ENCODE peak calls at places on chromosomes 16 and 17, in four cellular contexts. One of them, this sample, is unnamed. For H3K4me1, the result is how much of the 10 kb centered on the place peaks cover.

GRCh38 chr16:74695450-74696422 is 4.9 kb downstream of the MLKL start:
- DNase-seq in ovary: peak
- DNase-seq in CD4-positive, alpha-beta memory T cell: peak
- DNase-seq in transverse colon: peak
- DNase-seq in this sample: peak

GRCh38 chr17:58564971-58565370 is 50.5 kb upstream of the MTMR4 start:
- DNase-seq in ovary: no peak
- DNase-seq in CD4-positive, alpha-beta memory T cell: no peak
- DNase-seq in transverse colon: no peak
- DNase-seq in this sample: no peak

GRCh38 chr17:73210002-73210678 is 17.3 kb downstream of the COG1 start:
- DNase-seq in ovary: no peak
- DNase-seq in CD4-positive, alpha-beta memory T cell: no peak
- DNase-seq in transverse colon: no peak
- DNase-seq in this sample: no peak

GRCh38 chr17:47604268-47604927 is 45.3 kb upstream of the KPNB1 start:
- DNase-seq in ovary: no peak
- DNase-seq in CD4-positive, alpha-beta memory T cell: no peak
- DNase-seq in transverse colon: no peak
- DNase-seq in this sample: no peak

GRCh38 chr17:17692353-17693252 is 11.3 kb downstream of the RAI1 start:
- DNase-seq in ovary: no peak
- DNase-seq in CD4-positive, alpha-beta memory T cell: no peak
- DNase-seq in transverse colon: no peak
- DNase-seq in this sample: no peak

GRCh38 chr17:70110443-70110880 is 35.4 kb downstream of the KCNJ16 start:
- DNase-seq in ovary: no peak
- DNase-seq in CD4-positive, alpha-beta memory T cell: no peak
- DNase-seq in transverse colon: no peak
- DNase-seq in this sample: no peak

GRCh38 chr16:47643610-47644009 is 182.5 kb downstream of the PHKB start:
- DNase-seq in ovary: no peak
- DNase-seq in CD4-positive, alpha-beta memory T cell: no peak
- DNase-seq in transverse colon: no peak
- DNase-seq in this sample: no peak

GRCh38 chr17:49482144-49482817 is 12.8 kb upstream of the NGFR start:
- DNase-seq in ovary: no peak
- DNase-seq in CD4-positive, alpha-beta memory T cell: no peak
- DNase-seq in transverse colon: no peak
- DNase-seq in this sample: no peak

GRCh38 chr17:78154903-78155811 is 9.0 kb downstream of the C17orf99 start:
- DNase-seq in ovary: no peak
- DNase-seq in CD4-positive, alpha-beta memory T cell: no peak
- DNase-seq in transverse colon: peak
- DNase-seq in this sample: no peak

GRCh38 chr16:8522757-8523156 is 67.6 kb downstream of the TMEM114 start:
- DNase-seq in ovary: no peak
- DNase-seq in CD4-positive, alpha-beta memory T cell: no peak
- DNase-seq in transverse colon: no peak
- DNase-seq in this sample: no peak

GRCh38 chr17:52170963-52171572 is 12.6 kb upstream of the CA10 start:
- DNase-seq in ovary: no peak
- DNase-seq in CD4-positive, alpha-beta memory T cell: no peak
- DNase-seq in transverse colon: no peak
- DNase-seq in this sample: peak

GRCh38 chr16:55630774-55631173 is 25.0 kb upstream of the SLC6A2 start:
- DNase-seq in ovary: no peak
- DNase-seq in CD4-positive, alpha-beta memory T cell: no peak
- DNase-seq in transverse colon: no peak
- DNase-seq in this sample: no peak

GRCh38 chr17:36686123-36686669 is 84.8 kb downstream of the MRM1 start:
- DNase-seq in ovary: no peak
- DNase-seq in CD4-positive, alpha-beta memory T cell: no peak
- DNase-seq in transverse colon: no peak
- DNase-seq in this sample: no peak

GRCh38 chr17:35376245-35376644 is 2.8 kb upstream of the SLFN11 start:
- DNase-seq in ovary: no peak
- DNase-seq in CD4-positive, alpha-beta memory T cell: no peak
- DNase-seq in transverse colon: no peak
- DNase-seq in this sample: no peak

GRCh38 chr17:65085397-65085796 is 28.9 kb upstream of the GNA13 start:
- DNase-seq in ovary: no peak
- DNase-seq in CD4-positive, alpha-beta memory T cell: no peak
- DNase-seq in transverse colon: no peak
- DNase-seq in this sample: no peak

GRCh38 chr16:87604572-87605135 is 2.3 kb downstream of the JPH3 start:
- DNase-seq in ovary: no peak
- DNase-seq in CD4-positive, alpha-beta memory T cell: no peak
- DNase-seq in transverse colon: no peak
- DNase-seq in this sample: no peak

GRCh38 chr16:18796377-18796776 is 5.0 kb downstream of the ARL6IP1 start:
- DNase-seq in ovary: no peak
- DNase-seq in CD4-positive, alpha-beta memory T cell: no peak
- DNase-seq in transverse colon: no peak
- DNase-seq in this sample: no peak

GRCh38 chr17:70642059-70642458 is 472.7 kb downstream of the KCNJ2 start:
- DNase-seq in ovary: no peak
- DNase-seq in CD4-positive, alpha-beta memory T cell: no peak
- DNase-seq in transverse colon: no peak
- DNase-seq in this sample: no peak

GRCh38 chr17:73644145-73645049 is at the start of gene SDK2:
- DNase-seq in ovary: peak
- DNase-seq in CD4-positive, alpha-beta memory T cell: no peak
- DNase-seq in transverse colon: no peak
- DNase-seq in this sample: no peak

GRCh38 chr16:67951485-67951884 is 7.6 kb upstream of the LCAT start:
- DNase-seq in ovary: no peak
- DNase-seq in CD4-positive, alpha-beta memory T cell: no peak
- DNase-seq in transverse colon: no peak
- DNase-seq in this sample: no peak

GRCh38 chr16:27781981-27782880 is 232.3 kb downstream of the KATNIP start:
- DNase-seq in ovary: no peak
- DNase-seq in CD4-positive, alpha-beta memory T cell: no peak
- DNase-seq in transverse colon: no peak
- DNase-seq in this sample: no peak

GRCh38 chr16:10824111-10824893 is 5.7 kb upstream of the TVP23A start:
- DNase-seq in ovary: peak
- DNase-seq in CD4-positive, alpha-beta memory T cell: no peak
- DNase-seq in transverse colon: peak
- DNase-seq in this sample: peak

GRCh38 chr17:32504166-32504990 is 17.6 kb downstream of the CDK5R1 start:
- DNase-seq in ovary: no peak
- DNase-seq in CD4-positive, alpha-beta memory T cell: no peak
- DNase-seq in transverse colon: no peak
- DNase-seq in this sample: no peak

GRCh38 chr17:5769936-5770335 is 185.6 kb upstream of the NLRP1 start:
- DNase-seq in ovary: no peak
- DNase-seq in CD4-positive, alpha-beta memory T cell: no peak
- DNase-seq in transverse colon: no peak
- DNase-seq in this sample: no peak

GRCh38 chr17:61362396-61362795 is 37.2 kb upstream of the TBX2 start:
- DNase-seq in ovary: no peak
- DNase-seq in CD4-positive, alpha-beta memory T cell: no peak
- DNase-seq in transverse colon: no peak
- DNase-seq in this sample: no peak

DNA sequence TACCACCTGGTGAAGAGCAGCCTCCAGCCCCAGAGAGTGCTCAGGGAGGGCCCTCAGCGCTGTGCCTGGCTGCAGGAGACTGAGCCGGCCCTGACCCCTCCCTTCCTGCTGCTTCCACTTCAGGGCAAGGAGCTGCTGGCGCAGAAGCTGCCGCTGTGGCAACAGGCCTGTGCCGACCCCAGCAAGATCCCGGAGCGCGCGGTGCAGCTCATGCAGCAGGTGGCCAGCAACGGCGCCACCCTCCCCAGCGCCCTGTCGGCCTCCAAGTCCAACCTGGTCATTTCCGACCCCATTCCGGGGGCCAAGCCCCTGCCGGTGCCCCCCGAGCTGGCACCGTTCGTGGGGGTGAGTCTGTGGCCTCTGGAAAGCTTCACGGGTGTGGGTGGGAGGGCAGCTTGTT is 61.9 kb upstream of the PVALEF start:
- DNase-seq in ovary: no peak
- DNase-seq in CD4-positive, alpha-beta memory T cell: no peak
- DNase-seq in transverse colon: no peak
- DNase-seq in this sample: no peak
- H3K4me1 ChIP-seq in ovary: under half
- H3K4me1 ChIP-seq in CD4-positive, alpha-beta memory T cell: under half
- H3K4me1 ChIP-seq in transverse colon: under half
- H3K4me1 ChIP-seq in this sample: under half

GRCh38 chr17:57470906-57471305 is 214.6 kb downstream of the MSI2 start:
- DNase-seq in ovary: no peak
- DNase-seq in CD4-positive, alpha-beta memory T cell: no peak
- DNase-seq in transverse colon: no peak
- DNase-seq in this sample: no peak
- H3K4me1 ChIP-seq in ovary: under half
- H3K4me1 ChIP-seq in CD4-positive, alpha-beta memory T cell: under half
- H3K4me1 ChIP-seq in transverse colon: under half
- H3K4me1 ChIP-seq in this sample: under half

DNA sequence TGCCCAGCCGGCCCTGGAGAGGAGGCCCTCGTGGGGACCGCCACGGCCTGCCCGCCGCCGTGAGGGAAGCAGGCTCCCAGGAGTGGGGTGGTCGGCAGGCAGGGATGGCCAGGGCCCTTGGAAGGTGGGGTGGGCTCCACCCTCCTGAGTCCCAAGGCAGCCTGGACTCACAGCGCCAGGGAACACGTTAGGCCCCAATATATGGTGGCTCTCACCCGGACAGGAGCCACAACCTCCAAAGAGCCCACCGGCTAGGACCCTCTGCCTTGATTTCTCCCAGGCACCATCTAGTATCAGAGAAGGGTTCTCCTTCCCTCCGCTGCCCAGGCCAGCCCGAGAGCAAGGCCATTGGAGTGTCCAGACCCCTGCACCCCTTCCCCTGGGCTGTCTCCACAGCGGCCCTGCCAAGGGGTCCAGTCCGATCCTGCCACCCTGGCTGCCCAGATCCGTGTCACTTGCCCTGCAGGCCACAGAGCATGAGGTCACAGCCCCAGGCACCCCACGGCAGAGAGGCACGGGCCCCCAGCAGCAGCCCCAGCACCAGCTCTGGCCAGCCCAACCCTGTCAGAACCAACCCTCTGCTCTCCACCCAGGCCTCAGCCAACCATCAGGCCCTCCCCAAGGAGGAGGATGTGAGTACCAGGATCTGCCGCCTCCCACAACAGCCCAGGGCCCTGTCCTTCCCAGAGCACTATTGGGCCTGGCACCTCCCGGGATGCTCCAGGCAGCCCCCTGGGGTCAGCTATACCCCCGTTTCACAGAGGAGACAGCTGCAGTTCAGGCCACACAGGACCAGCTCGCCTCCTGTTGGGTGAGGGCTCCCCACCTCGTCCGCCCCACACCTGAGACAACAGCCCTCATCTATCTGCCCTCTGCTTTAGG is 1.1 kb upstream of the AXIN1 start:
- DNase-seq in ovary: peak
- DNase-seq in CD4-positive, alpha-beta memory T cell: no peak
- DNase-seq in transverse colon: no peak
- DNase-seq in this sample: no peak
- H3K4me1 ChIP-seq in ovary: under half
- H3K4me1 ChIP-seq in CD4-positive, alpha-beta memory T cell: half or more
- H3K4me1 ChIP-seq in transverse colon: under half
- H3K4me1 ChIP-seq in this sample: under half

GRCh38 chr16:82700541-82701240 is 73.9 kb downstream of the CDH13 start:
- DNase-seq in ovary: no peak
- DNase-seq in CD4-positive, alpha-beta memory T cell: no peak
- DNase-seq in transverse colon: no peak
- DNase-seq in this sample: no peak
- H3K4me1 ChIP-seq in ovary: under half
- H3K4me1 ChIP-seq in CD4-positive, alpha-beta memory T cell: under half
- H3K4me1 ChIP-seq in transverse colon: under half
- H3K4me1 ChIP-seq in this sample: under half

GRCh38 chr17:7177210-7177953 is 1.8 kb downstream of the ASGR1 start:
- DNase-seq in ovary: peak
- DNase-seq in CD4-positive, alpha-beta memory T cell: peak
- DNase-seq in transverse colon: peak
- DNase-seq in this sample: peak
- H3K4me1 ChIP-seq in ovary: under half
- H3K4me1 ChIP-seq in CD4-positive, alpha-beta memory T cell: under half
- H3K4me1 ChIP-seq in transverse colon: under half
- H3K4me1 ChIP-seq in this sample: under half

GRCh38 chr17:81119223-81120148 is 45.8 kb upstream of the PVALEF start:
- DNase-seq in ovary: peak
- DNase-seq in CD4-positive, alpha-beta memory T cell: peak
- DNase-seq in transverse colon: peak
- DNase-seq in this sample: peak
- H3K4me1 ChIP-seq in ovary: under half
- H3K4me1 ChIP-seq in CD4-positive, alpha-beta memory T cell: under half
- H3K4me1 ChIP-seq in transverse colon: under half
- H3K4me1 ChIP-seq in this sample: under half